ENCODE peak calls at places on chromosomes 6 and 20, in eight cellular contexts. T is K562, G is IMR-90, W is endothelial cell of umbilical vein, B is OCI-LY7, U is neural progenitor cell, L is fibroblast of lung, P is PC-9. N is an unnamed sample.

GRCh38 chr20:21246143-21246542 is 57.0 kb upstream of the XRN2 start:
- DNase-seq in T (no peak), G (no peak), W (no peak), B (no peak), U (no peak), L (no peak), P (no peak), N (no peak)

GRCh38 chr6:50815436-50816114 is 3.1 kb upstream of the TFAP2B start:
- DNase-seq in T (peak), G (peak), W (peak), B (peak), U (no peak), L (peak), P (no peak), N (peak)

GRCh38 chr6:159461266-159461665 is 231.8 kb downstream of the SOD2 start:
- DNase-seq in T (no peak), G (no peak), W (no peak), B (peak), U (no peak), L (peak), P (no peak), N (no peak)

GRCh38 chr6:63674635-63675034 is 39.0 kb downstream of the PHF3 start:
- DNase-seq in T (no peak), G (no peak), W (no peak), B (no peak), U (no peak), L (no peak), P (no peak), N (no peak)

GRCh38 chr6:2630362-2630761 is 120.4 kb downstream of the MYLK4 start:
- DNase-seq in T (no peak), G (peak), W (peak), B (no peak), U (no peak), L (peak), P (peak), N (no peak)

GRCh38 chr6:125097186-125097585 is 56.4 kb upstream of the TPD52L1 start:
- DNase-seq in T (no peak), G (no peak), W (no peak), B (no peak), U (no peak), L (no peak), P (no peak), N (no peak)

GRCh38 chr20:57431539-57431835 is 40.3 kb downstream of the RBM38 start:
- DNase-seq in T (no peak), G (no peak), W (no peak), B (no peak), U (no peak), L (no peak), P (no peak), N (no peak)

GRCh38 chr6:108801331-108801730 is 46.9 kb upstream of the ARMC2 start:
- DNase-seq in T (no peak), G (no peak), W (no peak), B (no peak), U (no peak), L (no peak), P (no peak), N (no peak)

GRCh38 chr6:44254957-44255808 is 2.1 kb downstream of the SLC35B2 start:
- DNase-seq in T (peak), G (no peak), W (no peak), B (no peak), U (no peak), L (peak), P (peak), N (peak)

GRCh38 chr6:67608099-67608749 is 1026.9 kb upstream of the ADGRB3 start:
- DNase-seq in T (no peak), G (no peak), W (no peak), B (no peak), U (no peak), L (no peak), P (no peak), N (no peak)

GRCh38 chr20:58173930-58174707 is 54.3 kb downstream of the ANKRD60 start:
- DNase-seq in T (no peak), G (no peak), W (no peak), B (no peak), U (no peak), L (no peak), P (no peak), N (no peak)

GRCh38 chr20:2922957-2923356 is 49.7 kb downstream of the PTPRA start:
- DNase-seq in T (no peak), G (no peak), W (no peak), B (no peak), U (no peak), L (no peak), P (peak), N (no peak)

GRCh38 chr6:52325695-52326471 is 36.1 kb upstream of the PAQR8 start:
- DNase-seq in T (no peak), G (no peak), W (no peak), B (no peak), U (peak), L (no peak), P (no peak), N (no peak)

GRCh38 chr6:46967950-46968349 is 46.2 kb upstream of the ADGRF5 start:
- DNase-seq in T (no peak), G (no peak), W (no peak), B (no peak), U (no peak), L (peak), P (peak), N (no peak)

GRCh38 chr6:4253604-4254211 is 118.3 kb upstream of the ECI2 start:
- DNase-seq in T (no peak), G (peak), W (peak), B (no peak), U (no peak), L (peak), P (no peak), N (no peak)

GRCh38 chr6:52876056-52876787 is 33.3 kb downstream of the GSTA3 start:
- DNase-seq in T (no peak), G (peak), W (no peak), B (no peak), U (no peak), L (no peak), P (no peak), N (peak)

GRCh38 chr6:106089981-106090380 is 3.8 kb downstream of the PRDM1 start:
- DNase-seq in T (no peak), G (peak), W (no peak), B (peak), U (no peak), L (peak), P (no peak), N (peak)

GRCh38 chr20:24060851-24061590 is 72.4 kb upstream of the GGTLC1 start:
- DNase-seq in T (no peak), G (no peak), W (no peak), B (no peak), U (no peak), L (no peak), P (no peak), N (no peak)

GRCh38 chr20:22692119-22692475 is 107.7 kb upstream of the FOXA2 start:
- DNase-seq in T (no peak), G (no peak), W (no peak), B (no peak), U (no peak), L (no peak), P (no peak), N (no peak)

GRCh38 chr6:10307476-10307875 is 107.4 kb downstream of the TFAP2A start:
- DNase-seq in T (no peak), G (no peak), W (no peak), B (no peak), U (no peak), L (no peak), P (no peak), N (no peak)

GRCh38 chr20:49478266-49478665 is 4.2 kb downstream of the KCNB1 start:
- DNase-seq in T (no peak), G (no peak), W (no peak), B (no peak), U (no peak), L (no peak), P (no peak), N (no peak)

GRCh38 chr20:34954905-34955231 is 738 bp downstream of the GSS start:
- DNase-seq in T (peak), G (peak), W (no peak), B (no peak), U (no peak), L (peak), P (no peak), N (no peak)

GRCh38 chr20:3222635-3223600 is 13.6 kb downstream of the ITPA start:
- DNase-seq in T (no peak), G (no peak), W (no peak), B (peak), U (no peak), L (no peak), P (no peak), N (no peak)

GRCh38 chr20:57131601-57132391 is 134.6 kb downstream of the BMP7 start:
- DNase-seq in T (no peak), G (no peak), W (no peak), B (no peak), U (no peak), L (no peak), P (no peak), N (no peak)

DNA sequence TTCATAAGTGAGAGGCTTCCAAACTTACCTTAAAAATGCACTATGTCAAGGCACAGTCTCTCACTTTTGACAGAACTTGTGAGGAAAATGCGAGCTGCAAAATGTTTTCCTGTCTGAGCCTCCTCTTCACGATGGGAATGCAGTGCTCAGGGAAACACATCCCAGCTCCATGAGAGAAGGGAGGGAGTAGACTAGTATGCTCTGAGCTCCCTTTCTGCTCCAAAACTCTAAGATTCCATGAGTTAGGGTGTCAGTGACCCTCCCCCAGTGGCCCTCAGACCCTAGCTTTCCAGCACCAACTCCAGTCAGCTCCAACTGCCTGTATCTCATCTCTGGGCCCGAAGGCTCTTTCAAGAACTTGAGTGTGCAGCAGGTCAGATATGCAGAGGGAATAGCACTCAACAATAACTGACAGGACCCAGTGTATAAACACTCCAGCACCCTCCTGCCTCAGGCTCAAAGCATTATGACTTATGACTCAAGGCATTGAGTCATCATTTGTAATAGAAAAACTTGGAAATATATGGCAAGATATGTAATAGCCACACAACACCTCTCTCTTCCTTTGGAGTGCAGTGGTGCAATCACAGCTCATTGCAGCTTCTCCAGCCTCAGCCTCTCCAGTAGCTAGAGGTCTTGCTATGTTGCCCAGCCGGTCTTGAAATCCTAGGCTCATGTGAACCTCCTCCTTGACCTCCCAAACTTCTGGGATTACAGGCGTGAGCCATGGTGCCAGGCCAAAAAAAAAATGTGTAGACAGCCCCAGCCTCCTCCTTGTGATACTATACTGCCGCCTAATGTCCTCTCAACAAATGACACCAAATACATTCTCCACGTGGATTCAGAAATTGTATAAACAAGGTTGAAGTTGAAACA is 16.7 kb upstream of the ENTPD6 start:
- DNase-seq in T (peak), G (peak), W (peak), B (peak), U (peak), L (peak), P (peak), N (peak)
- H2AFZ ChIP-seq in T (no peak), G (peak), W (peak), B (no peak), U (no peak), L (no peak), P (no peak), N (no peak)

GRCh38 chr6:143784316-143784715 is 58.8 kb upstream of the LTV1 start:
- DNase-seq in T (no peak), G (no peak), W (no peak), B (no peak), U (no peak), L (peak), P (no peak), N (no peak)

GRCh38 chr6:143783077-143783476 is 60.1 kb upstream of the LTV1 start:
- DNase-seq in T (no peak), G (no peak), W (no peak), B (no peak), U (no peak), L (no peak), P (no peak), N (no peak)

GRCh38 chr6:143778926-143779325 is 64.2 kb upstream of the LTV1 start:
- DNase-seq in T (no peak), G (no peak), W (peak), B (no peak), U (no peak), L (no peak), P (no peak), N (no peak)

DNA sequence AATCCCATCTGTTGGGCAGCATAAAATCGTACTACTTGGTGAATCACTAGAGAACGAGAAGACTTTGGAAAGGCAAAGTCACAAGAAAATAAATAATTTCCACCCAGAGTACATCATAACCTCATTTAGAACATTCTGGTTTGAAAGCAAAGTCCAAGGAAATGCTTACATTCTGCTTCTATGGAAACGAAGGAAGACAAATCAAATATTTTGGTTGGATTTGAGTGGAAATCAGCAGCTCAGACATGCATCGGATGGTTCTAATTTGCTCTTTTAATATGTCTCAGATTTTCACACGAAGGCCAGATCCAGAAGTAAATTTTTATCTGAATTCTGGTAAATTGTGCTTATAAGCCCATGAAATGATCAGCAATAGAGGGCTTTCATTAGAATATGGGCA is 60.6 kb upstream of the LTV1 start:
- DNase-seq in T (no peak), G (no peak), W (no peak), B (no peak), U (no peak), L (no peak), P (no peak), N (no peak)
- H3K27ac ChIP-seq in T (no peak), G (no peak), W (no peak), B (no peak), U (no peak), L (no peak), P (no peak), N (no peak)

GRCh38 chr20:16563066-16563806 is 10.0 kb downstream of the KIF16B start:
- DNase-seq in T (no peak), G (no peak), W (no peak), B (no peak), U (peak), L (no peak), P (no peak), N (no peak)
- H2AFZ ChIP-seq in T (no peak), G (no peak), W (no peak), B (no peak), U (no peak), L (no peak), P (no peak), N (no peak)

DNA sequence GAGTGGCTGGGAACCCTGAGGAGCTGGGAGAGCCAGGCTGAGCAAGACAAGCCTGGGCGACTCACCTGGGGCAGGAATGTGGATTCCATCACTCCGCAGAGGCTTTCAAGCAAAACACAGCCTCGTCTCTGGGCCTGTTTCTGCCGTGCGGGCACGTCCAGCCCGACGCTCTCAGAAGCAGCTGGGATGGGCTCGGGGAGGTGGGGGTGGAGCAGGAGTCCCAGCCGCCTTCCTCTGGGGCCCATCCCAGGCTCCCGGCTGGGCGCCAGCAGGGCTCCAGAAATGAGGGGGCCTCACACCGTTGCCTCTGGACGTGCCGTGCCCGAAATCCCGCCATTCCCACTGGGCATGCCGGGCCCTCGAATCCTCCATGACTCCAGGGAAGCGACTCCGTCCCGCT is 8.7 kb upstream of the RPS21 start:
- DNase-seq in T (no peak), G (no peak), W (no peak), B (no peak), U (no peak), L (peak), P (no peak), N (no peak)
- H3K27ac ChIP-seq in T (no peak), G (no peak), W (no peak), B (no peak), U (peak), L (no peak), P (no peak), N (no peak)

DNA sequence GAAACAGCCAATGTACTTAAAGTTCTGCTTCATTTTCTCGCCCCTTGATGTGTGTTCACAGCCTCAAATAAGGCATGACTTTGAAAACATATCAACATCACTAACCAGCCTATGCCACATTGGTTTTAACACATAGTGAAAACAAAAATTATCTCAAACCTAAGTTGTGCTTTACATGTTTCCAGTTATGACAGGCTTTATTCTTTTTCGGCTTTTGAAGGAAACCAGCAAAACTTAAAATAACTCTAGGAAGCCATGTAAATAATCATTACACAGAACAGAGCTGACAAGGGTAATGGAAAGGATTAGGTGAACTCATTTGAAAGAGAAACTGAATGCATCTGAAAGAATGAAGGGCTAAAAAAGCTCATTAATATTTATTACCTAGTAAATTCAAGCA is 42.1 kb downstream of the BMP5 start:
- DNase-seq in T (no peak), G (no peak), W (no peak), B (no peak), U (no peak), L (no peak), P (no peak), N (no peak)
- H2AFZ ChIP-seq in T (no peak), G (no peak), W (no peak), B (no peak), U (no peak), L (no peak), P (no peak), N (no peak)

GRCh38 chr20:47679462-47679861 is 105.8 kb downstream of the SULF2 start:
- DNase-seq in T (no peak), G (no peak), W (no peak), B (no peak), U (no peak), L (no peak), P (no peak), N (no peak)

GRCh38 chr20:47680804-47681529 is 104.3 kb downstream of the SULF2 start:
- DNase-seq in T (no peak), G (peak), W (no peak), B (no peak), U (no peak), L (peak), P (no peak), N (no peak)

GRCh38 chr20:47684306-47685080 is 100.8 kb downstream of the SULF2 start:
- DNase-seq in T (no peak), G (no peak), W (no peak), B (no peak), U (no peak), L (no peak), P (no peak), N (no peak)

GRCh38 chr20:47682916-47683315 is 102.4 kb downstream of the SULF2 start:
- DNase-seq in T (no peak), G (no peak), W (no peak), B (no peak), U (no peak), L (no peak), P (no peak), N (no peak)

DNA sequence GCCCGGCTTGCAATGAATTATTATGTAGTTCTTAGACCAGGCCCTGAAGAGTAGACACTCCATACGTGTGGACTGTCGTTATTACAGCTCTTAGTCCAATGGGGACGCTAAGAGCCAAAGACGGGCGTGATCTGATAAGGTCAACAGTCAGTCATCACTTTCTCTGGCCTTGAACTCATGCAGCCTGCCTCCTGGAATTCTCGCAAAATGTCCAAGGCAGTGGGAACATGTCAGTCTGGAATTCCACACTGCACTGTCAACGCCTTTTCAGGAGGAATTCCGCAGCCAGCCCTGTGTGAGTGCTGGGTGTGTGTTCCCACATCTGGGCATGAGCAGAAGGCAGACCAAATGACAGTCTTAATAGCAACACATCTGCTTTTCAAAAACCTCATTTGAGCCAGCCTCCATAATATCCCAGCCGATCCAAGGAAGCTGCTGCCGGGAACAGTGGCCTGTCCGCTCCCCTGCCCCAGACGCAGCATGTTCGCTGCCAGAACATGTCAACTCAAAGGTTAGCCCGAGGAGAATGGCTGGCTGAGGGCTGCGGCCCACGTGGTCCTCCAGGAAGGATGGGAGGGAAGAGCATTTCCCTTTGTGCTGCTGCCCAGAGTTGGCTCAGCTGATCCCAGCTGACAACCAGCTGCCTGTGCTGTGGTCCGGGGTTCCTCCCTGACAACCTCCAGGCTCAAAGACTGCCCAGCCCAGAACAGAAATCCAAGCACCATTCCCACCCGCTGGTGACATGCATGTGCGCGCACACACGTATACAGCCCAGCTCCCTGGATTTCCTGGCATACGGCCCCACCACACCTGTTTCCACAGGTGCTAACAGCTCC is 103.1 kb downstream of the SULF2 start:
- DNase-seq in T (no peak), G (no peak), W (peak), B (no peak), U (no peak), L (no peak), P (no peak), N (no peak)
- H3K27ac ChIP-seq in T (no peak), G (no peak), W (no peak), B (no peak), U (no peak), L (no peak), P (no peak), N (no peak)

GRCh38 chr20:46362931-46363872 is 43.2 kb downstream of the ELMO2 start:
- DNase-seq in T (no peak), G (no peak), W (no peak), B (no peak), U (no peak), L (no peak), P (no peak), N (no peak)
- H2AFZ ChIP-seq in T (no peak), G (peak), W (no peak), B (peak), U (no peak), L (no peak), P (peak), N (no peak)

GRCh38 chr6:16674666-16675392 is 86.4 kb downstream of the ATXN1 start:
- DNase-seq in T (no peak), G (peak), W (peak), B (no peak), U (no peak), L (peak), P (no peak), N (no peak)
- H3K27ac ChIP-seq in T (no peak), G (peak), W (peak), B (no peak), U (no peak), L (peak), P (no peak), N (no peak)

GRCh38 chr20:1802385-1803215 is 92.6 kb upstream of the SIRPA start:
- DNase-seq in T (peak), G (peak), W (peak), B (peak), U (peak), L (peak), P (no peak), N (peak)
- H2AFZ ChIP-seq in T (no peak), G (peak), W (peak), B (no peak), U (peak), L (peak), P (peak), N (peak)